ENCODE peak calls at places on chromosomes 6 and 20, in four cellular contexts. T, F, N and P are unnamed samples.

GRCh38 chr20:36523341-36523740 is 18.0 kb upstream of the MYL9 start:
- DNase-seq in T (no peak), N (no peak), F (no peak), P (no peak)

GRCh38 chr6:147222160-147222838 is 18.1 kb downstream of the STXBP5 start:
- DNase-seq in F (no peak), T (no peak), N (no peak), P (no peak)

GRCh38 chr6:3825851-3826581 is 23.2 kb upstream of the FAM50B start:
- DNase-seq in F (no peak), N (no peak), T (no peak), P (no peak)

GRCh38 chr20:34940126-34940525 is 15.5 kb downstream of the GSS start:
- DNase-seq in T (no peak), N (no peak), F (no peak), P (no peak)

GRCh38 chr6:151160869-151161268 is 78.9 kb upstream of the AKAP12 start:
- DNase-seq in N (no peak), T (no peak), F (no peak), P (no peak)

GRCh38 chr6:91083226-91083625 is 496.4 kb upstream of the MAP3K7 start:
- DNase-seq in T (no peak), N (no peak), F (no peak), P (no peak)

GRCh38 chr6:129280719-129281118 is 397.8 kb downstream of the LAMA2 start:
- DNase-seq in N (no peak), F (no peak), T (peak; percentile 33), P (no peak)

GRCh38 chr6:32139590-32139989 is 9.5 kb upstream of the FKBPL start:
- DNase-seq in F (no peak), T (no peak), N (no peak), P (no peak)

GRCh38 chr6:115896538-115897129 is 164.1 kb downstream of the FRK start:
- DNase-seq in F (peak; percentile 25), N (peak; percentile 12), T (no peak), P (no peak)

GRCh38 chr20:56511926-56512325 is 12.6 kb upstream of the FAM209A start:
- DNase-seq in N (no peak), T (no peak), F (no peak), P (no peak)